ENCODE peak calls at places on chromosomes 7 and 10, in eight cellular contexts. M, F, H, I, D, A, U and Y are unnamed samples.

GRCh38 chr10:97771055-97771811 is 566 bp downstream of the SFRP5 start:
- DNase-seq in M (peak; percentile 31), U (no peak), A (no peak), H (no peak), D (no peak), I (no peak), F (no peak), Y (peak; percentile 10)

GRCh38 chr7:55192718-55193117 is 172.4 kb upstream of the LANCL2 start:
- DNase-seq in D (no peak), H (no peak), F (peak; percentile 52), M (peak; percentile 49), U (no peak), A (no peak), I (no peak), Y (peak; percentile 91)

GRCh38 chr10:47440207-47440606 is 43.7 kb downstream of the ANXA8 start:
- DNase-seq in A (no peak), U (no peak), F (no peak), M (no peak), H (no peak), D (no peak), I (no peak), Y (no peak)

GRCh38 chr7:112136707-112137008 is 69.5 kb downstream of the DOCK4 start:
- DNase-seq in F (no peak), M (no peak), D (no peak), I (no peak), A (no peak), H (no peak), U (no peak), Y (no peak)

GRCh38 chr10:69086131-69086530 is 1.8 kb upstream of the SRGN start:
- DNase-seq in A (no peak), M (peak; percentile 67), U (no peak), D (no peak), F (no peak), I (no peak), H (no peak), Y (peak; percentile 33)

GRCh38 chr7:110922906-110923305 is 168.0 kb upstream of the LRRN3 start:
- DNase-seq in F (no peak), M (peak; percentile 63), I (no peak), D (no peak), U (no peak), A (no peak), H (no peak), Y (peak; percentile 86)

GRCh38 chr10:20084451-20084850 is 268.2 kb downstream of the PLXDC2 start:
- DNase-seq in F (no peak), I (no peak), U (no peak), A (no peak), H (no peak), D (no peak), M (no peak), Y (no peak)

GRCh38 chr7:151416921-151417320 is 7.1 kb upstream of the WDR86 start:
- DNase-seq in D (no peak), U (no peak), A (peak; percentile 17), I (no peak), F (no peak), H (no peak), M (peak; percentile 79), Y (peak; percentile 32)

GRCh38 chr10:132756591-132756990 is 29.4 kb downstream of the NKX6-2 start:
- DNase-seq in A (no peak), I (no peak), H (no peak), M (no peak), U (no peak), F (no peak), D (no peak), Y (no peak)

GRCh38 chr7:148871551-148871950 is 12.5 kb downstream of the EZH2 start:
- DNase-seq in M (no peak), A (no peak), H (no peak), I (no peak), D (no peak), U (no peak), F (no peak), Y (no peak)

GRCh38 chr10:72328045-72328828 is 26.5 kb downstream of the DNAJB12 start:
- DNase-seq in A (peak; percentile 87), U (no peak), I (peak; percentile 78), H (peak; percentile 76), F (no peak), D (no peak), M (peak; percentile 83), Y (peak; percentile 66)

GRCh38 chr7:136039577-136040345 is 62.6 kb upstream of the MTPN start:
- DNase-seq in M (no peak), D (no peak), I (no peak), H (no peak), A (no peak), F (no peak), U (no peak), Y (no peak)

GRCh38 chr10:118991326-118991725 is 38.2 kb upstream of the NANOS1 start:
- DNase-seq in I (no peak), M (no peak), H (no peak), U (peak; percentile 4), D (no peak), F (no peak), A (no peak), Y (no peak)

GRCh38 chr10:114142018-114142417 is 32.0 kb downstream of the CCDC186 start:
- DNase-seq in U (no peak), M (peak; percentile 3), A (no peak), I (no peak), H (no peak), D (no peak), F (no peak), Y (peak; percentile 10)

GRCh38 chr10:50739618-50740350 is at the start of gene ASAH2B:
- DNase-seq in M (peak; percentile 80), I (peak; percentile 88), F (peak; percentile 38), U (no peak), D (no peak), A (peak; percentile 90), H (peak; percentile 79), Y (peak; percentile 67)

GRCh38 chr7:82740246-82740848 is 296.8 kb upstream of the CACNA2D1 start:
- DNase-seq in I (peak; percentile 56), A (peak; percentile 21), D (no peak), M (peak; percentile 71), U (no peak), F (no peak), H (no peak), Y (peak; percentile 64)

GRCh38 chr7:108585843-108586242 is 16.2 kb downstream of the DNAJB9 start:
- DNase-seq in F (no peak), I (no peak), A (no peak), U (no peak), H (no peak), M (no peak), D (no peak), Y (no peak)

GRCh38 chr10:113129117-113129516 is 179.1 kb downstream of the TCF7L2 start:
- DNase-seq in H (no peak), M (no peak), U (no peak), I (no peak), F (no peak), A (no peak), D (no peak), Y (no peak)

GRCh38 chr7:100568936-100569844 is 4.5 kb downstream of the SAP25 start:
- DNase-seq in D (no peak), M (peak; percentile 66), U (no peak), F (no peak), A (peak; percentile 91), H (no peak), I (peak; percentile 83), Y (peak; percentile 51)
- H3K4me3 ChIP-seq in D (peak overlapping the region; percentile 15), M (no peak overlapping the region), U (peak overlapping the region; percentile 21), F (peak overlapping the region; percentile 29), A (peak overlapping the region; percentile 49), H (peak overlapping the region; percentile 57), I (peak overlapping the region; percentile 30), Y (peak overlapping the region; percentile 10)

DNA sequence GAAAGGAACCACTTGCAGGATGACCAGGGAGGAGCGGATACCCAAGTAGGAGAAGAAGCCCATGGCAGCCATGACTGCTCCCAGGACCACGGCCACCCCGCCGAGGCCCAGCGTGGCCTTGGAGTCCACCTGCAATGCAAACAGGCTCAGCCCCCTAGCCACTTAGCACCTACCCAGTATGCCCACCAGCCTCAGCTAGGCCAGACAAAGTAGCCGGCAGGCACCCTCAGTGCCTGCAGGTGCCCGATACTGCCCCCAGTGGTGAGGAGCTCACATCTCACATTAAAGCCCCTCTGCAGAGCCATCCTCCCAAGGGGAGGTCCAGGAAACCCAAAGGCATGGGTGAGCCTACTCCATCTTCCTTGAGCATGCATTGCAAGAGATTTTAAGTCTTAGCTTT is 6.6 kb downstream of the NPC1L1 start:
- DNase-seq in U (no peak), F (no peak), I (peak; percentile 65), M (peak; percentile 36), D (peak; percentile 5), H (no peak), A (no peak), Y (peak; percentile 25)
- TF ChIP-seq CTCF in U (no peak), F (peak; percentile 47), I (peak; percentile 49), M (peak; percentile 67), D (peak; percentile 93), H (peak; percentile 63), A (peak; percentile 29), Y (peak; percentile 70)

GRCh38 chr7:3591944-3592343 is 290.9 kb downstream of the SDK1 start:
- DNase-seq in H (no peak), A (no peak), M (no peak), U (no peak), D (no peak), I (no peak), F (no peak), Y (no peak)

GRCh38 chr7:3589756-3590155 is 288.7 kb downstream of the SDK1 start:
- DNase-seq in H (no peak), I (no peak), U (no peak), M (no peak), A (no peak), F (no peak), D (no peak), Y (no peak)

GRCh38 chr7:3588341-3588740 is 287.3 kb downstream of the SDK1 start:
- DNase-seq in A (no peak), H (no peak), D (no peak), I (no peak), F (no peak), U (no peak), M (no peak), Y (no peak)

GRCh38 chr7:3591150-3591549 is 290.1 kb downstream of the SDK1 start:
- DNase-seq in H (no peak), F (no peak), U (no peak), I (no peak), M (no peak), A (no peak), D (no peak), Y (no peak)

GRCh38 chr7:3592438-3593134 is 291.5 kb downstream of the SDK1 start:
- DNase-seq in U (no peak), A (peak; percentile 32), D (no peak), M (no peak), F (no peak), H (no peak), I (no peak), Y (no peak)
- H3K4me3 ChIP-seq in U (no peak overlapping the region), A (peak overlapping the region; percentile 4), D (no peak overlapping the region), M (no peak overlapping the region), F (no peak overlapping the region), H (no peak overlapping the region), I (no peak overlapping the region), Y (no peak overlapping the region)

DNA sequence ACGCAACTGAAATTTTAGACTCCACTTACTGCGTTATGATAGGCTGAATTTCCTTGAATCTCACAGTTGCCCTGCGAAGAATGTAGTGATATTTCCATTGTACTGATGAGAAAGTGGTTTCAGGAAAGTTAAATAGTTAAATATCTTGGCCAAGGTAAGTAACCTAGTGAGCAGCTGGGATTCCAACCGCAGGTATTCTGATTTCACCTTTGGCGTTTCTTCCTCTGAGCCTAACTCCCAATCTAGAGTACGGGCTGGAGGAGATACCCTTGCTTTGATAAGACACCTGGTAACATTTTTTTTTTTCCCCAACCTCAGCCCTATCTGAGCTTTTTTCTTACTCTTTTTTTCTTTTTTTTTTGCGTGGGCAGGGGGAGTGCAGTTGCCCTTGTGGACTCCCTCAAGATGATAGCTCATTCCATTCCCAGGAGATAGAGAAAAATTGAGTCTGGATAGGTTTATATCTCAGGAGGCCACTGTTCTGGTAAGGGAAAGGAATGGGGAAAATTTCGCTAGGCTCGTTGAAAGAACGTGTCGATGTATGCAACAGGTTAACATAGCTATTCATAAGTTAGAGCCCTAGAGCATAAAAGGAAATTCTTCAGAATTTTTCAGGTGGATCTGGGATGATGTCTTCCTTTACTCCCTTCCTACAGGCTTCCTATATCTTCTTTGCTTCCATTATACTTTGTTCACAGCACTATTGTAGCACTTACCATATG is 3.1 kb upstream of the TAS2R38 start:
- DNase-seq in A (no peak), F (no peak), U (no peak), I (no peak), M (no peak), H (no peak), D (no peak), Y (no peak)
- TF ChIP-seq CTCF in A (no peak), F (no peak), U (no peak), I (no peak), M (no peak), H (peak; percentile 6), D (no peak), Y (no peak)